ENCODE peak calls at places on chromosomes 2 and 18, in seven cellular contexts. One of them, this sample, is unnamed. For H3K36me3 and H3K9me3, the result is how much of the 10 kb centered on the place peaks cover.

GRCh38 chr2:58427572-58428285 is 186.6 kb upstream of the FANCL start:
- DNase-seq in SK-N-SH: peak
- DNase-seq in WERI-Rb-1: peak
- DNase-seq in sigmoid colon: no peak
- DNase-seq in HCT116: no peak
- DNase-seq in Peyer's patch: no peak
- DNase-seq in naive thymus-derived CD4-positive, alpha-beta T cell: peak
- DNase-seq in this sample: no peak

GRCh38 chr2:3399829-3400228 is 20.3 kb downstream of the TRAPPC12 start:
- DNase-seq in SK-N-SH: peak
- DNase-seq in WERI-Rb-1: no peak
- DNase-seq in sigmoid colon: peak
- DNase-seq in HCT116: no peak
- DNase-seq in Peyer's patch: no peak
- DNase-seq in naive thymus-derived CD4-positive, alpha-beta T cell: no peak
- DNase-seq in this sample: no peak

GRCh38 chr18:49814147-49814499 is 790 bp upstream of the ACAA2 start:
- DNase-seq in SK-N-SH: peak
- DNase-seq in WERI-Rb-1: peak
- DNase-seq in sigmoid colon: peak
- DNase-seq in HCT116: no peak
- DNase-seq in Peyer's patch: peak
- DNase-seq in naive thymus-derived CD4-positive, alpha-beta T cell: no peak
- DNase-seq in this sample: no peak

GRCh38 chr18:24514439-24514838 is 54.0 kb downstream of the HRH4 start:
- DNase-seq in SK-N-SH: peak
- DNase-seq in WERI-Rb-1: peak
- DNase-seq in sigmoid colon: no peak
- DNase-seq in HCT116: peak
- DNase-seq in Peyer's patch: no peak
- DNase-seq in naive thymus-derived CD4-positive, alpha-beta T cell: peak
- DNase-seq in this sample: peak

GRCh38 chr2:199309411-199309810 is 148.3 kb downstream of the SATB2 start:
- DNase-seq in SK-N-SH: no peak
- DNase-seq in WERI-Rb-1: no peak
- DNase-seq in sigmoid colon: no peak
- DNase-seq in HCT116: no peak
- DNase-seq in Peyer's patch: no peak
- DNase-seq in naive thymus-derived CD4-positive, alpha-beta T cell: no peak
- DNase-seq in this sample: no peak

GRCh38 chr18:7370812-7371211 is 139.9 kb downstream of the LRRC30 start:
- DNase-seq in SK-N-SH: no peak
- DNase-seq in WERI-Rb-1: no peak
- DNase-seq in sigmoid colon: peak
- DNase-seq in HCT116: no peak
- DNase-seq in Peyer's patch: no peak
- DNase-seq in naive thymus-derived CD4-positive, alpha-beta T cell: no peak
- DNase-seq in this sample: no peak

GRCh38 chr2:39640107-39640506 is 25.6 kb upstream of the TMEM178A start:
- DNase-seq in SK-N-SH: no peak
- DNase-seq in WERI-Rb-1: no peak
- DNase-seq in sigmoid colon: peak
- DNase-seq in HCT116: no peak
- DNase-seq in Peyer's patch: no peak
- DNase-seq in naive thymus-derived CD4-positive, alpha-beta T cell: no peak
- DNase-seq in this sample: no peak

GRCh38 chr2:30239308-30240161 is 8.2 kb downstream of the LBH start:
- DNase-seq in SK-N-SH: peak
- DNase-seq in WERI-Rb-1: peak
- DNase-seq in sigmoid colon: peak
- DNase-seq in HCT116: peak
- DNase-seq in Peyer's patch: peak
- DNase-seq in naive thymus-derived CD4-positive, alpha-beta T cell: peak
- DNase-seq in this sample: peak

GRCh38 chr2:6914829-6915228 is 2.4 kb upstream of the RNF144A start:
- DNase-seq in SK-N-SH: no peak
- DNase-seq in WERI-Rb-1: no peak
- DNase-seq in sigmoid colon: no peak
- DNase-seq in HCT116: peak
- DNase-seq in Peyer's patch: no peak
- DNase-seq in naive thymus-derived CD4-positive, alpha-beta T cell: no peak
- DNase-seq in this sample: no peak

GRCh38 chr2:193240752-193241151 is 1046.0 kb upstream of the TMEFF2 start:
- DNase-seq in SK-N-SH: peak
- DNase-seq in WERI-Rb-1: no peak
- DNase-seq in sigmoid colon: no peak
- DNase-seq in HCT116: no peak
- DNase-seq in Peyer's patch: no peak
- DNase-seq in naive thymus-derived CD4-positive, alpha-beta T cell: no peak
- DNase-seq in this sample: no peak

GRCh38 chr2:121197369-121198091 is 87.5 kb downstream of the TFCP2L1 start:
- DNase-seq in SK-N-SH: no peak
- DNase-seq in WERI-Rb-1: no peak
- DNase-seq in sigmoid colon: peak
- DNase-seq in HCT116: no peak
- DNase-seq in Peyer's patch: peak
- DNase-seq in naive thymus-derived CD4-positive, alpha-beta T cell: no peak
- DNase-seq in this sample: no peak

GRCh38 chr2:241803387-241804325 is 5.3 kb upstream of the NEU4 start:
- DNase-seq in SK-N-SH: peak
- DNase-seq in WERI-Rb-1: peak
- DNase-seq in sigmoid colon: peak
- DNase-seq in HCT116: no peak
- DNase-seq in Peyer's patch: no peak
- DNase-seq in naive thymus-derived CD4-positive, alpha-beta T cell: peak
- DNase-seq in this sample: peak

GRCh38 chr2:223108376-223109100 is 56.5 kb downstream of the KCNE4 start:
- DNase-seq in SK-N-SH: no peak
- DNase-seq in WERI-Rb-1: no peak
- DNase-seq in sigmoid colon: no peak
- DNase-seq in HCT116: no peak
- DNase-seq in Peyer's patch: no peak
- DNase-seq in naive thymus-derived CD4-positive, alpha-beta T cell: no peak
- DNase-seq in this sample: no peak

GRCh38 chr2:78861546-78861945 is 164.0 kb upstream of the REG3G start:
- DNase-seq in SK-N-SH: peak
- DNase-seq in WERI-Rb-1: peak
- DNase-seq in sigmoid colon: no peak
- DNase-seq in HCT116: no peak
- DNase-seq in Peyer's patch: no peak
- DNase-seq in naive thymus-derived CD4-positive, alpha-beta T cell: no peak
- DNase-seq in this sample: no peak

GRCh38 chr18:13147146-13147545 is 71.4 kb upstream of the LDLRAD4 start:
- DNase-seq in SK-N-SH: no peak
- DNase-seq in WERI-Rb-1: no peak
- DNase-seq in sigmoid colon: no peak
- DNase-seq in HCT116: no peak
- DNase-seq in Peyer's patch: no peak
- DNase-seq in naive thymus-derived CD4-positive, alpha-beta T cell: no peak
- DNase-seq in this sample: no peak

GRCh38 chr2:109348190-109348589 is 219.2 kb downstream of the SH3RF3 start:
- DNase-seq in SK-N-SH: no peak
- DNase-seq in WERI-Rb-1: no peak
- DNase-seq in sigmoid colon: no peak
- DNase-seq in HCT116: no peak
- DNase-seq in Peyer's patch: no peak
- DNase-seq in naive thymus-derived CD4-positive, alpha-beta T cell: no peak
- DNase-seq in this sample: no peak

GRCh38 chr2:88296209-88296608 is 126.1 kb downstream of the THNSL2 start:
- DNase-seq in SK-N-SH: no peak
- DNase-seq in WERI-Rb-1: no peak
- DNase-seq in sigmoid colon: no peak
- DNase-seq in HCT116: no peak
- DNase-seq in Peyer's patch: no peak
- DNase-seq in naive thymus-derived CD4-positive, alpha-beta T cell: no peak
- DNase-seq in this sample: no peak

GRCh38 chr2:15705310-15705709 is 113.6 kb downstream of the DDX1 start:
- DNase-seq in SK-N-SH: no peak
- DNase-seq in WERI-Rb-1: no peak
- DNase-seq in sigmoid colon: no peak
- DNase-seq in HCT116: no peak
- DNase-seq in Peyer's patch: no peak
- DNase-seq in naive thymus-derived CD4-positive, alpha-beta T cell: no peak
- DNase-seq in this sample: no peak

GRCh38 chr2:232568161-232568560 is 17.7 kb downstream of the EIF4E2 start:
- DNase-seq in SK-N-SH: no peak
- DNase-seq in WERI-Rb-1: no peak
- DNase-seq in sigmoid colon: no peak
- DNase-seq in HCT116: peak
- DNase-seq in Peyer's patch: no peak
- DNase-seq in naive thymus-derived CD4-positive, alpha-beta T cell: no peak
- DNase-seq in this sample: no peak

GRCh38 chr2:85557130-85557529 is 4.2 kb downstream of the GGCX start:
- DNase-seq in SK-N-SH: no peak
- DNase-seq in WERI-Rb-1: no peak
- DNase-seq in sigmoid colon: no peak
- DNase-seq in HCT116: no peak
- DNase-seq in Peyer's patch: no peak
- DNase-seq in naive thymus-derived CD4-positive, alpha-beta T cell: no peak
- DNase-seq in this sample: no peak
- H3K36me3 ChIP-seq in SK-N-SH: under half
- H3K36me3 ChIP-seq in WERI-Rb-1: under half
- H3K36me3 ChIP-seq in sigmoid colon: under half
- H3K36me3 ChIP-seq in HCT116: under half
- H3K36me3 ChIP-seq in Peyer's patch: under half
- H3K36me3 ChIP-seq in naive thymus-derived CD4-positive, alpha-beta T cell: under half
- H3K36me3 ChIP-seq in this sample: under half

DNA sequence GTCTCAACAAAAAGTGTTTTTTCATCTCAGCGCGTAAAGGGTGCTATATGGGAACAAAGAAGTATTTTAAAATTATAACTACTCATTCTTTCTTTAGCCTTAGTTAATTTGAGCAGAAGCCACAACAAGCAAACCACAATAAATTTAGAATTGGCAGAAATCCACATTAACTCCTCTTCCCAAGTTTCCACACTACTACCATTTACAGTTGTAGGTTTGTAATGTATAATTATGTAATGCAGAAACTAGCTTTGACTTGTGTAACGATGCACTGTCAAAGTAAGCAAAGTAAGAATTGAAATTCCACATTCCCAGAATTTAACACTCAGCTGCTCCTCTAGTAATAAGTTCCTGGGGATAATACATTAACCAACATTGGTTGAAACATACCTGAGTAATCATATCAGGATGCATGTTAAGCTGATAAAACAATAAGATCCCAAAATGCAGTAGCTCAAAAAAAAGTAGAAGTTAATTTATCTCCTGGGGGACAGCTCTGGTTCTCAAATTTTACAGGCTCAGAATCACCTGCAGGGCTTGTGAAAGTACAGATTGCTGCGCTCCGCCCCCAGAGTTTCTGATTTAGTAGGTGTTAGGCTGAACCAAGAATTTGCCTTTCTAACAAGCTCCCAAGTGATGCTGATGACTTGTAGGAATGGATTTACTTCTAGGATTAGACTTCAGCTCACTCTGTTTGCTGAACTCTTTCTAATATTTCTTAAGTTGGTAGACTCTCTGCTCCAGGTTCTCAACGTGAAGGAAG is 9.9 kb downstream of the GRP start:
- DNase-seq in SK-N-SH: no peak
- DNase-seq in WERI-Rb-1: no peak
- DNase-seq in sigmoid colon: no peak
- DNase-seq in HCT116: no peak
- DNase-seq in Peyer's patch: no peak
- DNase-seq in naive thymus-derived CD4-positive, alpha-beta T cell: no peak
- DNase-seq in this sample: no peak
- H3K27ac ChIP-seq in SK-N-SH: no peak
- H3K27ac ChIP-seq in WERI-Rb-1: no peak
- H3K27ac ChIP-seq in sigmoid colon: no peak
- H3K27ac ChIP-seq in HCT116: no peak
- H3K27ac ChIP-seq in Peyer's patch: no peak
- H3K27ac ChIP-seq in naive thymus-derived CD4-positive, alpha-beta T cell: no peak
- H3K27ac ChIP-seq in this sample: no peak

GRCh38 chr2:170820647-170821630 is 4.3 kb downstream of the GAD1 start:
- DNase-seq in SK-N-SH: no peak
- DNase-seq in WERI-Rb-1: no peak
- DNase-seq in sigmoid colon: no peak
- DNase-seq in HCT116: no peak
- DNase-seq in Peyer's patch: no peak
- DNase-seq in naive thymus-derived CD4-positive, alpha-beta T cell: peak
- DNase-seq in this sample: peak

GRCh38 chr2:170822885-170823799 is 6.5 kb downstream of the GAD1 start:
- DNase-seq in SK-N-SH: peak
- DNase-seq in WERI-Rb-1: no peak
- DNase-seq in sigmoid colon: no peak
- DNase-seq in HCT116: no peak
- DNase-seq in Peyer's patch: no peak
- DNase-seq in naive thymus-derived CD4-positive, alpha-beta T cell: peak
- DNase-seq in this sample: no peak

GRCh38 chr2:170823800-170824153 is 7.1 kb downstream of the GAD1 start:
- DNase-seq in SK-N-SH: no peak
- DNase-seq in WERI-Rb-1: no peak
- DNase-seq in sigmoid colon: no peak
- DNase-seq in HCT116: no peak
- DNase-seq in Peyer's patch: no peak
- DNase-seq in naive thymus-derived CD4-positive, alpha-beta T cell: no peak
- DNase-seq in this sample: no peak

GRCh38 chr2:170821631-170822291 is 5.1 kb downstream of the GAD1 start:
- DNase-seq in SK-N-SH: no peak
- DNase-seq in WERI-Rb-1: no peak
- DNase-seq in sigmoid colon: no peak
- DNase-seq in HCT116: no peak
- DNase-seq in Peyer's patch: no peak
- DNase-seq in naive thymus-derived CD4-positive, alpha-beta T cell: no peak
- DNase-seq in this sample: no peak

GRCh38 chr2:170822292-170822884 is 5.7 kb downstream of the GAD1 start:
- DNase-seq in SK-N-SH: peak
- DNase-seq in WERI-Rb-1: no peak
- DNase-seq in sigmoid colon: no peak
- DNase-seq in HCT116: no peak
- DNase-seq in Peyer's patch: no peak
- DNase-seq in naive thymus-derived CD4-positive, alpha-beta T cell: peak
- DNase-seq in this sample: no peak
- H3K9me3 ChIP-seq in SK-N-SH: under half
- H3K9me3 ChIP-seq in WERI-Rb-1: under half
- H3K9me3 ChIP-seq in sigmoid colon: under half
- H3K9me3 ChIP-seq in HCT116: under half
- H3K9me3 ChIP-seq in Peyer's patch: under half
- H3K9me3 ChIP-seq in naive thymus-derived CD4-positive, alpha-beta T cell: under half
- H3K9me3 ChIP-seq in this sample: under half

GRCh38 chr2:11213975-11214374 is 58.7 kb downstream of the SLC66A3 start:
- DNase-seq in SK-N-SH: no peak
- DNase-seq in WERI-Rb-1: no peak
- DNase-seq in sigmoid colon: no peak
- DNase-seq in HCT116: no peak
- DNase-seq in Peyer's patch: no peak
- DNase-seq in naive thymus-derived CD4-positive, alpha-beta T cell: no peak
- DNase-seq in this sample: no peak

GRCh38 chr2:11214770-11215169 is 59.5 kb downstream of the SLC66A3 start:
- DNase-seq in SK-N-SH: peak
- DNase-seq in WERI-Rb-1: no peak
- DNase-seq in sigmoid colon: no peak
- DNase-seq in HCT116: no peak
- DNase-seq in Peyer's patch: no peak
- DNase-seq in naive thymus-derived CD4-positive, alpha-beta T cell: no peak
- DNase-seq in this sample: no peak

GRCh38 chr2:11212645-11213044 is 57.4 kb downstream of the SLC66A3 start:
- DNase-seq in SK-N-SH: no peak
- DNase-seq in WERI-Rb-1: no peak
- DNase-seq in sigmoid colon: no peak
- DNase-seq in HCT116: no peak
- DNase-seq in Peyer's patch: no peak
- DNase-seq in naive thymus-derived CD4-positive, alpha-beta T cell: no peak
- DNase-seq in this sample: no peak

GRCh38 chr2:11215407-11215806 is 60.1 kb downstream of the SLC66A3 start:
- DNase-seq in SK-N-SH: no peak
- DNase-seq in WERI-Rb-1: no peak
- DNase-seq in sigmoid colon: no peak
- DNase-seq in HCT116: no peak
- DNase-seq in Peyer's patch: no peak
- DNase-seq in naive thymus-derived CD4-positive, alpha-beta T cell: no peak
- DNase-seq in this sample: no peak

GRCh38 chr2:11213090-11213638 is 57.9 kb downstream of the SLC66A3 start:
- DNase-seq in SK-N-SH: no peak
- DNase-seq in WERI-Rb-1: no peak
- DNase-seq in sigmoid colon: no peak
- DNase-seq in HCT116: no peak
- DNase-seq in Peyer's patch: no peak
- DNase-seq in naive thymus-derived CD4-positive, alpha-beta T cell: no peak
- DNase-seq in this sample: no peak
- H3K36me3 ChIP-seq in SK-N-SH: half or more
- H3K36me3 ChIP-seq in WERI-Rb-1: half or more
- H3K36me3 ChIP-seq in sigmoid colon: under half
- H3K36me3 ChIP-seq in HCT116: under half
- H3K36me3 ChIP-seq in Peyer's patch: under half
- H3K36me3 ChIP-seq in naive thymus-derived CD4-positive, alpha-beta T cell: under half
- H3K36me3 ChIP-seq in this sample: under half

This sample was measured in CD4-positive, alpha-beta memory T cell.